ENCODE peak calls at places on chromosomes 12 and 14, in eight cellular contexts. One of them, this sample, is unnamed.

GRCh38 chr12:88029093-88029665 is at the start of gene C12orf50:
- DNase-seq in A549: no peak
- DNase-seq in tibial nerve: no peak
- DNase-seq in heart left ventricle: no peak
- DNase-seq in GM12878: no peak
- DNase-seq in sigmoid colon: no peak
- DNase-seq in HepG2: no peak
- DNase-seq in stomach: no peak
- DNase-seq in this sample: no peak

GRCh38 chr12:105433804-105434203 is 103.3 kb downstream of the C12orf75 start:
- DNase-seq in GM12878: no peak
- DNase-seq in HepG2: no peak
- DNase-seq in stomach: no peak
- DNase-seq in sigmoid colon: no peak
- DNase-seq in tibial nerve: no peak
- DNase-seq in heart left ventricle: no peak
- DNase-seq in A549: no peak
- DNase-seq in this sample: no peak

GRCh38 chr12:46483572-46484395 is 111.2 kb upstream of the SLC38A2 start:
- DNase-seq in sigmoid colon: no peak
- DNase-seq in heart left ventricle: no peak
- DNase-seq in tibial nerve: no peak
- DNase-seq in HepG2: peak
- DNase-seq in GM12878: no peak
- DNase-seq in stomach: no peak
- DNase-seq in A549: peak
- DNase-seq in this sample: no peak

GRCh38 chr12:88144037-88144436 is 1.9 kb downstream of the TMTC3 start:
- DNase-seq in heart left ventricle: no peak
- DNase-seq in sigmoid colon: no peak
- DNase-seq in GM12878: no peak
- DNase-seq in tibial nerve: no peak
- DNase-seq in HepG2: no peak
- DNase-seq in stomach: no peak
- DNase-seq in A549: no peak
- DNase-seq in this sample: no peak

GRCh38 chr12:49954863-49955830 is 4.6 kb downstream of the AQP2 start:
- DNase-seq in heart left ventricle: no peak
- DNase-seq in stomach: no peak
- DNase-seq in A549: no peak
- DNase-seq in tibial nerve: no peak
- DNase-seq in HepG2: no peak
- DNase-seq in sigmoid colon: no peak
- DNase-seq in GM12878: no peak
- DNase-seq in this sample: no peak

GRCh38 chr12:5480953-5481300 is 49.0 kb downstream of the NTF3 start:
- DNase-seq in sigmoid colon: no peak
- DNase-seq in GM12878: no peak
- DNase-seq in tibial nerve: no peak
- DNase-seq in A549: no peak
- DNase-seq in HepG2: no peak
- DNase-seq in stomach: no peak
- DNase-seq in heart left ventricle: no peak
- DNase-seq in this sample: no peak

GRCh38 chr12:121719926-121720414 is 7.4 kb downstream of the TMEM120B start:
- DNase-seq in A549: peak
- DNase-seq in heart left ventricle: no peak
- DNase-seq in GM12878: no peak
- DNase-seq in HepG2: no peak
- DNase-seq in stomach: no peak
- DNase-seq in sigmoid colon: no peak
- DNase-seq in tibial nerve: no peak
- DNase-seq in this sample: no peak

GRCh38 chr12:32739279-32739678 is 16.4 kb downstream of the YARS2 start:
- DNase-seq in stomach: no peak
- DNase-seq in HepG2: no peak
- DNase-seq in sigmoid colon: no peak
- DNase-seq in GM12878: no peak
- DNase-seq in tibial nerve: no peak
- DNase-seq in heart left ventricle: no peak
- DNase-seq in A549: no peak
- DNase-seq in this sample: no peak

GRCh38 chr12:6724409-6724797 is 557 bp downstream of the COPS7A start:
- DNase-seq in tibial nerve: no peak
- DNase-seq in heart left ventricle: no peak
- DNase-seq in GM12878: no peak
- DNase-seq in A549: peak
- DNase-seq in stomach: peak
- DNase-seq in sigmoid colon: peak
- DNase-seq in HepG2: peak
- DNase-seq in this sample: no peak

GRCh38 chr14:21748869-21749303 is 75.3 kb upstream of the OR4E1 start:
- DNase-seq in stomach: no peak
- DNase-seq in A549: peak
- DNase-seq in HepG2: peak
- DNase-seq in tibial nerve: peak
- DNase-seq in GM12878: no peak
- DNase-seq in sigmoid colon: no peak
- DNase-seq in heart left ventricle: no peak
- DNase-seq in this sample: peak

DNA sequence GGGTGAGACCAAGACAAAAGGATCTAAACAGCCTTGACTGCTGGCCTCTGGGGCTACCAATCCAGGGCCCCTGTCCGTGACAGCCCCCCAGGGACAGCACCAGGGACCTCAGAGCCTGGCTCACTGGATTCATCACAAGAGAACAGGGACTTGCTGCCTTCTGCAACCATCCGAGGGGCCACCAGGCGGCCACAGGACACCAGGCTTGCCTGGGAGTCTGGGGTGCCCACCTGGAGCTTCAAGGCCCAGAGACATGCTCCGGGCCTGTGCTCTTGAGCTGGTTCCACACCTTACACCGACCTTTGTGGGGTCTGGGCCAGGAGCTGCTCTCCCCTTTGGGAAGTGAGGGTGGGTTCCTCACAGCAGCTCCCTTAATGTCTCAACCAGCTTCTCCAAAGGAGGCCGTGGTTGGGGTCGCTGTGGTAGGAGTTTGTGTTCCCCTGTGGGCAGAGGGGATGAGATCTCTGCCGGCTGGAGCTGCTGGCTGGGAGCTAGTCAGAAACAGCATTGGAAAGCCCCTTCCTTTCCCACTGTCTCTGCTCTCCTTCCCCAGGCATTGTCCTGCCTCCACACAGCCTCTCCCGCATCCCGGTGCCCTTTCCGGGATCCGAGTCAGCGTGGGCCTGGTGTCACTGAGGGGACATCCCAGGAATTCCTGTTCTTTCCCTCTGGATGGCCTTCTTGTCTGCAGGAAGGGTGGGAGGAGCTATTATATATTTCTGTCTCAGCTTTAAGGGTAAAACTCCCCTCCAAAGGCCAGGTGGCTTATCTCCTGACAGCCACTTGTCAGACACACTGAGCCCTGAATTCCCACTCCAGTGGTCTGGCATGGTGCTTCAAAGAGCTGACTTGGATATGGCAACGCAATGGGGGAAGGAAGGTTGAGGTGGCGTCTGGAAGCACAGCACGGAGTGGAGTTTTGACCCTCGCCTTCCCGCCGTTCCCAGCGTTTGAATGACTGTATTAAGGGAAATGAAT is 5.1 kb upstream of the PAPLN start:
- DNase-seq in HepG2: peak
- DNase-seq in stomach: no peak
- DNase-seq in sigmoid colon: peak
- DNase-seq in heart left ventricle: no peak
- DNase-seq in A549: peak
- DNase-seq in GM12878: no peak
- DNase-seq in tibial nerve: peak
- DNase-seq in this sample: no peak
- TF ChIP-seq CTCF in HepG2: peak
- TF ChIP-seq CTCF in stomach: no peak
- TF ChIP-seq CTCF in sigmoid colon: no peak
- TF ChIP-seq CTCF in heart left ventricle: no peak
- TF ChIP-seq CTCF in A549: peak
- TF ChIP-seq CTCF in GM12878: peak
- TF ChIP-seq CTCF in tibial nerve: peak
- TF ChIP-seq CTCF in this sample: no peak

GRCh38 chr12:132190834-132191500 is 46.7 kb downstream of the NOC4L start:
- DNase-seq in stomach: no peak
- DNase-seq in tibial nerve: no peak
- DNase-seq in HepG2: no peak
- DNase-seq in GM12878: no peak
- DNase-seq in heart left ventricle: no peak
- DNase-seq in sigmoid colon: no peak
- DNase-seq in A549: no peak
- DNase-seq in this sample: no peak

GRCh38 chr12:132188451-132189298 is 44.4 kb downstream of the NOC4L start:
- DNase-seq in tibial nerve: no peak
- DNase-seq in sigmoid colon: no peak
- DNase-seq in A549: no peak
- DNase-seq in GM12878: no peak
- DNase-seq in stomach: no peak
- DNase-seq in HepG2: no peak
- DNase-seq in heart left ventricle: no peak
- DNase-seq in this sample: no peak

GRCh38 chr12:132191715-132192553 is 47.7 kb downstream of the NOC4L start:
- DNase-seq in stomach: no peak
- DNase-seq in sigmoid colon: no peak
- DNase-seq in tibial nerve: no peak
- DNase-seq in HepG2: no peak
- DNase-seq in A549: no peak
- DNase-seq in GM12878: no peak
- DNase-seq in heart left ventricle: no peak
- DNase-seq in this sample: no peak

GRCh38 chr12:132189378-132190011 is 45.2 kb downstream of the NOC4L start:
- DNase-seq in tibial nerve: peak
- DNase-seq in sigmoid colon: peak
- DNase-seq in stomach: peak
- DNase-seq in HepG2: no peak
- DNase-seq in A549: peak
- DNase-seq in GM12878: peak
- DNase-seq in heart left ventricle: peak
- DNase-seq in this sample: peak

DNA sequence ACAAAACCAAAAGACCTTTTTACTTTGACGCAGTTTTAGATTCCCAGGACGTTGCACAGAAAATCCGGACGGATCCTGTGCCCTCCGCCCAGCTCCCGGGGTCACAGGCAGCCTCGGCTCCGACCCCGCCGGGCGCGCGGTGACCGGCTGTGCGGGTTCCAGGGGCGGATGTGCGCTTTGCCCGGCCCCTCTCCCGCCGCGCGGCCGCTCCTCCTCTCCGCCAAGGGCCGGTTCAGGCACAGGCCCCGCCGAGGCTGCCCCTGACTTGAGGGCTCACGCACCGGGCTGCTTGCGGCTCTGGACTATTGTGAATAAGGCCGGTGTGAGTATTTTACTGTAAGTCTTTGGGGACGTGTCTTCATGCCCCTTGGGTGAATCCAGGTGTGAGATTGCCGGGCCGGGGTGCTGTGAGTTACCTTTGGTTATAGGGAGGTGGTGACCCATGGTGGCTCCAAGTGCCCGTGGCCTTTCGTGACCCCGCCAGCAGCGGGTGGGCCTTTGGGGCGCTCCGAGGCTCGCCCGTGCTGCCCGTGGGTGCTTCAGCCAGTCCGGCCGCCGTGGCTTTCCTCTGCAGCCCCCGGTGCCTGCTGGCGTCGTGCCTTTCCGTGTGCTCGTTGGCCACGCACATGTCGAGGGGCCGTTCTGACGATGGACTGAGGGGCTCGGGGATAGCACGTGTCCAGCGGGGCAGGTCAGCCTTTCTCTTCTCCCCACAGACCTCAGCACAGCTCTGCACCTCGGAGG is 45.9 kb downstream of the NOC4L start:
- DNase-seq in tibial nerve: no peak
- DNase-seq in sigmoid colon: no peak
- DNase-seq in GM12878: no peak
- DNase-seq in stomach: no peak
- DNase-seq in heart left ventricle: peak
- DNase-seq in A549: peak
- DNase-seq in HepG2: no peak
- DNase-seq in this sample: no peak
- H3K27ac ChIP-seq in tibial nerve: peak
- H3K27ac ChIP-seq in sigmoid colon: peak
- H3K27ac ChIP-seq in GM12878: no peak
- H3K27ac ChIP-seq in stomach: peak
- H3K27ac ChIP-seq in heart left ventricle: no peak
- H3K27ac ChIP-seq in A549: peak
- H3K27ac ChIP-seq in HepG2: no peak
- H3K27ac ChIP-seq in this sample: no peak

DNA sequence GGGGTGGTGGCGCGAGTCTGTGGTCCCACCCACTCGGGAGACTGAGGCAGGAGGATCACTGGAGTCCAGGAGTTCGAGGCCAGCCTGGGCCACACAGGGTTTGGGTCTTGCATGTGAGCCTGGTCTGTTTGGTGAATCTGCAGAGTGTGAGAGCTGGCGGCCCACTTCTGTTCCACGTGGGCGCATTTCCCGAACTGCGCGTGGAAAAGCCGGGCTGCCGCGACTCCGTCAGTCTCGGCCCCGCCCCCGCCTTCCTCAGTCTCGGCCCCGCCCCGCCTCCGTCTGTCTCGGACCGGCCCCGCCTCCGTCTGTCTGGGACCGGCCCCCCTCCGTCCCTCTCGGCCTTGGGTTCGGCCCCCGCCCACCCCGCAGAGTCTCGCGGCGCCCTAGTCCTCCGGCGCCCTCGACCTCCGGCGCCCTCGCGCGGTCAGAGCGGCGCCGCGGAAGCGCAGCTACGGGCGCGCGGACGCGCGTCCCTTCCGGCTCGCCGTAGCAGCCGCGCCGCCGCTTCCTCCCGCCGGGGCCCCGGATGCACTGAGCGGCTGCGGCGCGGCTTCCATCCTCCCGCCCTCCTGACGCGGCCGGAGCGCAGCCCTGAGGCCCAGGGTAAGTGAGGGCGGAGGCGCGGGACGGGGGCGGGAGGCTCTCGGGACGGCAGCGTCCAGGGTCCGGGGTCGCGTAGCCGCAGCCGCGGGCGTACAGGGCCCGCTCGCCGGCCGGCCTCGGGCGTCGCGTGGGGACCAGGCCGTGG is at the start of gene EP400:
- DNase-seq in heart left ventricle: peak
- DNase-seq in sigmoid colon: peak
- DNase-seq in GM12878: peak
- DNase-seq in A549: peak
- DNase-seq in HepG2: peak
- DNase-seq in stomach: peak
- DNase-seq in tibial nerve: peak
- DNase-seq in this sample: peak
- TF ChIP-seq POLR2A in heart left ventricle: peak
- TF ChIP-seq POLR2A in sigmoid colon: no peak
- TF ChIP-seq POLR2A in GM12878: peak
- TF ChIP-seq POLR2A in A549: peak
- TF ChIP-seq POLR2A in HepG2: peak
- TF ChIP-seq POLR2A in stomach: no peak
- TF ChIP-seq POLR2A in tibial nerve: no peak
- TF ChIP-seq POLR2A in this sample: peak

DNA sequence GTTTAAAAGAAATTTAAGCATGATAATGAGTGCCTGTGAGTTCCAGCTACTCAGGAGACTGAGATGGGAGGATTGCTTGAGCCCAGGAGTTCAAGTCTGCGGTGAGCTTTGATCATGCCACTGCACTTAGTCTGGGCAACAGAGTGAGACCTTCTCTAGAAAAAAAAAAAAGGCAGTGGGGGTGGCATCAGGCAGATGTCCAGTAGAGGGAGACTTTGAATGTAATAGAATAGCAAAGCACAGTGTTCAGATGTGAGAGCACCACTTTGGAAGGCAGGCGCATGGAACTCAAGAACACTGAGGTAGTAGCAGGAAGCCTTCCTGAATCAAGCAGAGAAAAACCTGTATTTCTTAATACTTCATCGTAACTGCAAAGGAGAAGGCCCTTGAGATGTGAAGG is 394.5 kb upstream of the GARIN6 start:
- DNase-seq in A549: peak
- DNase-seq in HepG2: peak
- DNase-seq in GM12878: no peak
- DNase-seq in stomach: no peak
- DNase-seq in tibial nerve: no peak
- DNase-seq in sigmoid colon: no peak
- DNase-seq in heart left ventricle: no peak
- DNase-seq in this sample: no peak
- TF ChIP-seq CTCF in A549: no peak
- TF ChIP-seq CTCF in HepG2: peak
- TF ChIP-seq CTCF in GM12878: peak
- TF ChIP-seq CTCF in stomach: no peak
- TF ChIP-seq CTCF in tibial nerve: no peak
- TF ChIP-seq CTCF in sigmoid colon: no peak
- TF ChIP-seq CTCF in heart left ventricle: no peak
- TF ChIP-seq CTCF in this sample: no peak

This sample was measured in body of pancreas.